ENCODE peak calls at places on chromosome 21, in six cellular contexts. J is MM.1S, L is breast epithelium, R is psoas muscle, H is fibroblast of lung, E is ovary. K is an unnamed sample.

GRCh38 chr21:17532292-17532691 is 19.4 kb downstream of the CXADR start:
- DNase-seq in J (no peak), L (no peak), R (no peak), H (no peak), E (no peak), K (no peak)

GRCh38 chr21:32380940-32381339 is 11.9 kb downstream of the URB1 start:
- DNase-seq in J (no peak), L (no peak), R (no peak), H (peak; percentile 16), E (no peak), K (no peak)

GRCh38 chr21:34129039-34129891 is 55.9 kb downstream of the MRPS6 start:
- DNase-seq in J (no peak), L (no peak), R (peak; percentile 67), H (peak; percentile 89), E (peak; percentile 51), K (no peak)

GRCh38 chr21:42298657-42299056 is 16.6 kb downstream of the TFF3 start:
- DNase-seq in J (no peak), L (no peak), R (no peak), H (no peak), E (no peak), K (no peak)

GRCh38 chr21:15138475-15138874 is 73.7 kb upstream of the NRIP1 start:
- DNase-seq in J (no peak), L (no peak), R (peak; percentile 61), H (no peak), E (peak; percentile 33), K (no peak)

GRCh38 chr21:34336756-34337391 is 26.9 kb upstream of the KCNE2 start:
- DNase-seq in J (no peak), L (no peak), R (no peak), H (peak; percentile 25), E (no peak), K (no peak)

GRCh38 chr21:28928578-28929124 is 64.0 kb downstream of the LTN1 start:
- DNase-seq in J (no peak), L (no peak), R (no peak), H (no peak), E (no peak), K (no peak)

GRCh38 chr21:33121715-33122475 is 52.0 kb downstream of the OLIG1 start:
- DNase-seq in J (peak; percentile 13), L (peak; percentile 47), R (no peak), H (peak; percentile 27), E (no peak), K (no peak)

GRCh38 chr21:17679002-17679600 is 66.4 kb upstream of the BTG3 start:
- DNase-seq in J (peak; percentile 72), L (no peak), R (no peak), H (peak; percentile 65), E (no peak), K (no peak)

GRCh38 chr21:34282223-34282622 is 81.6 kb upstream of the KCNE2 start:
- DNase-seq in J (no peak), L (no peak), R (no peak), H (peak; percentile 17), E (no peak), K (no peak)

GRCh38 chr21:34984356-34984755 is 64.7 kb downstream of the RUNX1 start:
- DNase-seq in J (no peak), L (no peak), R (no peak), H (no peak), E (no peak), K (no peak)

GRCh38 chr21:15050588-15051377 is 14.0 kb downstream of the NRIP1 start:
- DNase-seq in J (no peak), L (no peak), R (no peak), H (no peak), E (no peak), K (no peak)

GRCh38 chr21:41167348-41168342 is at the start of gene BACE2:
- DNase-seq in J (peak; percentile 86), L (peak; percentile 80), R (peak; percentile 85), H (peak; percentile 79), E (peak; percentile 80), K (peak; percentile 91)

GRCh38 chr21:42376338-42376982 is 10.1 kb upstream of the TFF1 start:
- DNase-seq in J (peak; percentile 52), L (no peak), R (no peak), H (no peak), E (no peak), K (peak; percentile 69)

GRCh38 chr21:29256125-29256895 is 42.4 kb upstream of the BACH1 start:
- DNase-seq in J (no peak), L (no peak), R (no peak), H (no peak), E (no peak), K (no peak)

GRCh38 chr21:21714396-21714795 is 716.2 kb downstream of the NCAM2 start:
- DNase-seq in J (no peak), L (no peak), R (no peak), H (peak; percentile 95), E (no peak), K (no peak)

GRCh38 chr21:29190920-29191319 is 60.5 kb downstream of the MAP3K7CL start:
- DNase-seq in J (no peak), L (no peak), R (peak; percentile 63), H (no peak), E (no peak), K (no peak)

GRCh38 chr21:39602076-39602689 is 10.6 kb upstream of the B3GALT5 start:
- DNase-seq in J (no peak), L (no peak), R (no peak), H (no peak), E (no peak), K (no peak)

GRCh38 chr21:28960245-28960644 is 32.4 kb downstream of the LTN1 start:
- DNase-seq in J (no peak), L (no peak), R (no peak), H (no peak), E (no peak), K (no peak)

DNA sequence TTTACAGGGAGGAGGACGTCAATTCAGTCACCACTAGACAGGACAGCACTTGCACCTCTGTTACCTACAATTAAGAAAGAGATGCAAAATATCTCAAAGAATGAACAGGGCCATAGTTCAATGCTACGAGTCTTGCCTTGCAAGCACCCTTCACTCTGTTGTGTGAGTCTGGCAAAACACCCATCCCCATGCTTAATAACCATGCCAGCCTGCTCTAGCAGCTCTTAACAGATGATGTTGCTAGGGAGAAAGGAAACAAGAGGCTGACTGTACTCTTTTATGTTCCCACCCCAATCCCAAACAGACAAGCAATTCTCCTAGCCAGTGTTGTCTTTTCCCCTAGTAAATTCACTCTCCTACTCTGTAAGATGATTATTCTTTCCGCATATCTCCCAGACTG is 5.3 kb downstream of the CBR1 start:
- DNase-seq in J (no peak), L (no peak), R (no peak), H (no peak), E (no peak), K (no peak)
- H3K27ac ChIP-seq in J (no peak overlapping the region), L (no peak overlapping the region), R (no peak overlapping the region), H (no peak overlapping the region), E (no peak overlapping the region), K (no peak overlapping the region)

GRCh38 chr21:26570203-26570602 is 2.9 kb downstream of the CYYR1 start:
- DNase-seq in J (no peak), L (no peak), R (no peak), H (no peak), E (no peak), K (no peak)

GRCh38 chr21:26572668-26573381 is at the start of gene CYYR1:
- DNase-seq in J (no peak), L (no peak), R (peak; percentile 46), H (peak; percentile 29), E (no peak), K (peak; percentile 36)

GRCh38 chr21:26572026-26572425 is 1.1 kb downstream of the CYYR1 start:
- DNase-seq in J (no peak), L (no peak), R (no peak), H (no peak), E (no peak), K (no peak)
- H3K4me3 ChIP-seq in J (no peak overlapping the region), L (peak overlapping the region; percentile 63), R (peak overlapping the region; percentile 63), H (peak overlapping the region; percentile 67), E (no peak overlapping the region), K (peak overlapping the region; percentile 34)

GRCh38 chr21:45324430-45325205 is 36.9 kb upstream of the POFUT2 start:
- DNase-seq in J (no peak), L (no peak), R (peak; percentile 48), H (no peak), E (peak; percentile 45), K (peak; percentile 35)

GRCh38 chr21:45325206-45326168 is 37.8 kb upstream of the POFUT2 start:
- DNase-seq in J (no peak), L (no peak), R (peak; percentile 43), H (no peak), E (peak; percentile 45), K (peak; percentile 26)

GRCh38 chr21:45327458-45328197 is 39.9 kb upstream of the POFUT2 start:
- DNase-seq in J (no peak), L (no peak), R (peak; percentile 35), H (no peak), E (peak; percentile 42), K (peak; percentile 32)

GRCh38 chr21:45326834-45327457 is 39.3 kb upstream of the POFUT2 start:
- DNase-seq in J (no peak), L (no peak), R (no peak), H (no peak), E (peak; percentile 25), K (no peak)

DNA sequence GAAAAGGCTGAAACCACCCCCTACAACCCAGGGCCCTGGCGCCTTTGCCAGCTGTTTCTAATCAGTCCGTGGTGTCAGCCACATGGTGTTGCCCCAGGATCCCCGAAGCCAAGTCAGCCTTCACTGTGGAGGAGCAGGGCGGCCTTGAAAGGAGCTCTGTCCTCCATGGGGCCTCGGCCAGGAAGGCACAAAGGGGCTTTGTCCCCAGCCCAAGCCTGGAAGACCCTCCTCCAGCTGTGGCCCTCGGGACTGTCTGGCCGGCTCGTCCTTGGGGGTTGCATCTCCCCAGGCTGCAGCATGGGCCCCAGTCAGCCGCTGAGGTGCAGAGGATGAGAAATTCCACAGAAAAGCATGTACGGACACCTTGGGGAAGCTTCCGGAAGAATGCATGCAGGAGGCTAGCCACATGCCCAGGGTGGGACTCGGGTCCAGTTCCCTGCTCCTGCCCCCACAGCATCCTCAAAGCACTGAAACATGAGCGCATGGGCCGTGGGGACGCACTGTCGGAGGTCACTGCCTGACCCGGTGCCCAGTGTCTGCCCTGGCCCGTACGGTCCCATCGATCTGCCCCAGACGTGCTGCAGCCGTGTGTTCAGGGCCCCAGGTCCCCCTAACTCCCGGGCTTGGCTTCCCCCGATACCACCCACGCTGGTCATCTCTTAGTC is 38.6 kb upstream of the POFUT2 start:
- DNase-seq in J (no peak), L (no peak), R (peak; percentile 37), H (no peak), E (peak; percentile 62), K (peak; percentile 22)
- H3K4me1 ChIP-seq in J (no peaks in the 10 kb centered on the region), L (no peaks in the 10 kb centered on the region), R (no peaks in the 10 kb centered on the region), H (peaks cover 20% of the 10 kb centered on the region), E (peaks cover 26% of the 10 kb centered on the region), K (peaks cover 13% of the 10 kb centered on the region)

DNA sequence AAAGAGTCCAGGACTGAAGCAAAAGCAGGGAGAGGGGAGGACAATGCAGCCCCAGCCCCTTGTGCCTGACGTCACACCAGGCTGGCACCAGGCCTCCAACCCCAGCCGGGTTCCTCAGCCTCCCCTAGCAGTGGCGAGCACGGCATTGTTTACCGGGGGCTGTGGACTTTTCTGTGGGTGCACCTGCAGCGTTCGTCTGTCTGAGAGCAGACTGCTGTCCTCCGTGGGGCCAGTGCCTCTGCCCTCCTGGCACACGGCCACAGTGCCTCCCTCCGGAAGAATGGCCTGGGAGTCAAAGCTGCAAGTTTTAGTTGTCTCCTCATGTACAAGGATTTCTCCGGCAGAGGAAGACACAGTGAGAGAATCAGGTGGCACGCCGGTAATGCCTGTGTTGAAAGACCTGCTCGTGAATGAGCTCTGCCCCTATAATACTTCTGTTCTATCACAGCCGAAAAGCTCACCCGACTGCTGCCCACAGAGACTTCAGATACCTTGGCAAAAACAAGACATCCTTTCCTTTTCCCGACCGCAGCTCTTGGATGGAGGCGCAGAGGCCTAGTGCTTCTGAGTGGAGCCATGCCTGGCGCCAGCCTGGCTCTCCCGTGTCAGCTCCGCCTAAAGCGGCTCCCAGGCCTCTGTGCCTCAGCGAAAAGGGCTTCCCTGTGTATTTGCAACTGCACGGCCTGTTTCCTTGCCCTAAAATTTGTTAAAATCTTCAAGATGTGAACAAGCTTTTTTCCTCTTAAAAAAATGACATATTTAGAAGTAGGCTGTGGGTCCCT is 71.4 kb downstream of the AGPAT3 start:
- DNase-seq in J (no peak), L (no peak), R (peak; percentile 66), H (peak; percentile 45), E (no peak), K (peak; percentile 70)
- H3K27ac ChIP-seq in J (no peak overlapping the region), L (peak overlapping the region; percentile 68), R (peak overlapping the region; percentile 70), H (peak overlapping the region; percentile 8), E (no peak overlapping the region), K (peak overlapping the region; percentile 13)

K was measured in left lung.